ENCODE peak calls at places on chromosome 6, in ten cellular contexts. P is NCI-H1417; S is PC-3; J is C1 segment of cervical spinal cord; L is naive thymus-derived CD4-positive, alpha-beta T cell; D is BE2C; Y is NCI-H1092 treated with DMSO at 0.1 percent for 48 hours; T is neural progenitor cell; R is IMR-90; E is epithelial cell of esophagus. Z is an unnamed sample.

GRCh38 chr6:38836585-38836984 is 121.5 kb downstream of the DNAH8 start:
- DNase-seq in L (no peak), T (no peak), Y (no peak), P (no peak), S (no peak), J (no peak), R (no peak), E (no peak), D (no peak), Z (no peak)

GRCh38 chr6:73308712-73309533 is 45.2 kb downstream of the DPPA5 start:
- DNase-seq in R (no peak), D (no peak), T (peak), S (peak), Y (no peak), J (no peak), E (peak), P (no peak), L (no peak), Z (peak)

GRCh38 chr6:2982464-2983121 is 11.2 kb upstream of the SERPINB6 start:
- DNase-seq in R (no peak), T (no peak), L (no peak), J (no peak), D (no peak), E (no peak), Y (no peak), P (no peak), S (peak), Z (no peak)

GRCh38 chr6:147283460-147283859 is 79.2 kb downstream of the STXBP5 start:
- DNase-seq in D (no peak), L (no peak), P (peak), J (no peak), Y (no peak), E (peak), R (peak), T (no peak), S (peak), Z (no peak)

GRCh38 chr6:140858381-140858971 is 1274.2 kb upstream of the GJE1 start:
- DNase-seq in E (peak), T (no peak), J (no peak), Y (no peak), S (peak), P (peak), R (peak), D (no peak), L (no peak), Z (no peak)

GRCh38 chr6:107576852-107577251 is 86.9 kb downstream of the SOBP start:
- DNase-seq in P (no peak), L (no peak), Y (no peak), D (no peak), E (peak), S (peak), J (no peak), T (no peak), R (peak), Z (no peak)

GRCh38 chr6:52596371-52597028 is 19.6 kb upstream of the TRAM2 start:
- DNase-seq in P (no peak), D (no peak), R (peak), Y (no peak), J (no peak), L (no peak), T (no peak), E (peak), S (no peak), Z (no peak)

GRCh38 chr6:52077961-52078613 is 9.3 kb downstream of the PKHD1 start:
- DNase-seq in L (no peak), S (no peak), P (no peak), E (no peak), D (no peak), Y (no peak), R (no peak), J (no peak), T (peak), Z (no peak)

GRCh38 chr6:34914358-34914757 is 25.3 kb downstream of the ANKS1A start:
- DNase-seq in D (no peak), Y (no peak), S (peak), L (no peak), T (no peak), R (no peak), P (no peak), E (no peak), J (no peak), Z (no peak)

GRCh38 chr6:98927534-98927933 is 20.2 kb downstream of the FBXL4 start:
- DNase-seq in S (no peak), L (no peak), J (no peak), P (peak), R (no peak), Y (peak), E (no peak), T (no peak), D (peak), Z (no peak)

GRCh38 chr6:39193201-39193791 is 36.0 kb downstream of the KCNK5 start:
- DNase-seq in S (no peak), D (no peak), J (no peak), R (no peak), T (peak), P (no peak), L (no peak), E (no peak), Y (no peak), Z (no peak)

Z was measured in H9.